ENCODE peak calls at places on chromosomes 11 and 22, in ten cellular contexts. H is fibroblast of mammary gland; Y is psoas muscle; K is HFFc6; S is stomach; B is CD8-positive, alpha-beta T cell; Z is kidney epithelial cell; F is testis; G is RWPE1; D is NB4. V is an unnamed sample.

GRCh38 chr11:60871378-60872061 is 4.2 kb downstream of the ZP1 start:
- DNase-seq in H (peak; percentile 65), Y (no peak), K (peak; percentile 32), S (peak; percentile 16), B (no peak), Z (no peak), F (no peak), G (no peak), D (peak; percentile 27), V (no peak)

GRCh38 chr11:62732830-62733229 is 4.5 kb downstream of the TTC9C start:
- DNase-seq in H (peak; percentile 72), Y (no peak), K (no peak), S (no peak), B (no peak), Z (no peak), F (no peak), G (no peak), D (peak; percentile 59), V (no peak)

GRCh38 chr11:68042219-68043028 is 3.6 kb downstream of the TCIRG1 start:
- DNase-seq in H (no peak), Y (no peak), K (no peak), S (no peak), B (no peak), Z (no peak), F (no peak), G (no peak), D (no peak), V (no peak)

GRCh38 chr11:1073261-1073724 is 1.4 kb upstream of the MUC2 start:
- DNase-seq in H (peak; percentile 32), Y (peak; percentile 38), K (no peak), S (peak; percentile 88), B (no peak), Z (no peak), F (peak; percentile 49), G (peak; percentile 57), D (peak; percentile 32), V (peak; percentile 10)

GRCh38 chr22:43126506-43127165 is 16.1 kb downstream of the BIK start:
- DNase-seq in H (peak; percentile 49), Y (no peak), K (peak; percentile 59), S (peak; percentile 57), B (no peak), Z (peak; percentile 82), F (no peak), G (peak; percentile 92), D (peak; percentile 56), V (no peak)

GRCh38 chr11:61969838-61970452 is 2.5 kb upstream of the FTH1 start:
- DNase-seq in H (peak; percentile 93), Y (no peak), K (peak; percentile 85), S (no peak), B (no peak), Z (no peak), F (no peak), G (peak; percentile 74), D (peak; percentile 91), V (no peak)

GRCh38 chr11:128776434-128777284 is 82.8 kb downstream of the FLI1 start:
- DNase-seq in H (peak; percentile 34), Y (no peak), K (no peak), S (peak; percentile 49), B (peak; percentile 47), Z (no peak), F (peak; percentile 77), G (no peak), D (peak; percentile 54), V (no peak)

GRCh38 chr11:83816572-83817187 is 530.5 kb upstream of the CCDC90B start:
- DNase-seq in H (peak; percentile 30), Y (no peak), K (peak; percentile 31), S (no peak), B (no peak), Z (no peak), F (no peak), G (peak; percentile 8), D (peak; percentile 39), V (no peak)

GRCh38 chr11:45879803-45880685 is 5.4 kb upstream of the MAPK8IP1 start:
- DNase-seq in H (peak; percentile 62), Y (no peak), K (peak; percentile 21), S (no peak), B (no peak), Z (no peak), F (no peak), G (peak; percentile 76), D (peak; percentile 50), V (no peak)

GRCh38 chr22:30400159-30400558 is 3.3 kb downstream of the SEC14L2 start:
- DNase-seq in H (no peak), Y (no peak), K (no peak), S (no peak), B (no peak), Z (no peak), F (no peak), G (peak; percentile 66), D (no peak), V (no peak)

GRCh38 chr11:70482529-70482917 is 84.2 kb downstream of the CTTN start:
- DNase-seq in H (no peak), Y (peak; percentile 58), K (no peak), S (no peak), B (no peak), Z (no peak), F (no peak), G (no peak), D (no peak), V (no peak)

GRCh38 chr11:11976476-11977187 is 31.8 kb downstream of the DKK3 start:
- DNase-seq in H (no peak), Y (no peak), K (no peak), S (peak; percentile 66), B (no peak), Z (no peak), F (no peak), G (no peak), D (no peak), V (no peak)

GRCh38 chr11:83120328-83120727 is 36.6 kb upstream of the PCF11 start:
- DNase-seq in H (no peak), Y (no peak), K (no peak), S (no peak), B (no peak), Z (peak; percentile 19), F (no peak), G (no peak), D (no peak), V (no peak)

GRCh38 chr22:48488611-48489456 is 1338.8 kb downstream of the BRD1 start:
- DNase-seq in H (no peak), Y (no peak), K (no peak), S (no peak), B (no peak), Z (no peak), F (no peak), G (no peak), D (no peak), V (no peak)

GRCh38 chr11:77966338-77966737 is 28.1 kb downstream of the INTS4 start:
- DNase-seq in H (no peak), Y (no peak), K (no peak), S (no peak), B (no peak), Z (no peak), F (no peak), G (no peak), D (no peak), V (no peak)

GRCh38 chr22:49081261-49081666 is 746.4 kb downstream of the BRD1 start:
- DNase-seq in H (no peak), Y (no peak), K (no peak), S (no peak), B (no peak), Z (no peak), F (no peak), G (no peak), D (no peak), V (no peak)

GRCh38 chr22:16695261-16695660 is 102.7 kb upstream of the CCT8L2 start:
- DNase-seq in H (no peak), Y (no peak), K (no peak), S (no peak), B (no peak), Z (no peak), F (no peak), G (no peak), D (no peak), V (no peak)

GRCh38 chr11:126186708-126187481 is 24.6 kb downstream of the RPUSD4 start:
- DNase-seq in H (no peak), Y (no peak), K (no peak), S (no peak), B (no peak), Z (no peak), F (no peak), G (no peak), D (no peak), V (no peak)
- TF ChIP-seq CTCF in H (peak; percentile 18), Y (no peak), K (peak; percentile 45), S (no peak), B (no peak), Z (peak; percentile 21), F (peak; percentile 15), G (no peak), D (peak; percentile 2), V (peak; percentile 19)

GRCh38 chr11:126989942-126990715 is 10.4 kb downstream of the KIRREL3 start:
- DNase-seq in H (peak; percentile 62), Y (peak; percentile 60), K (peak; percentile 64), S (peak; percentile 72), B (peak; percentile 35), Z (no peak), F (peak; percentile 85), G (peak; percentile 57), D (peak; percentile 62), V (no peak)
- TF ChIP-seq CTCF in H (peak; percentile 93), Y (peak; percentile 78), K (peak; percentile 95), S (peak; percentile 93), B (peak; percentile 64), Z (peak; percentile 99), F (peak; percentile 77), G (peak; percentile 91), D (peak; percentile 99), V (peak; percentile 99)

GRCh38 chr22:27723150-27723549 is 78.4 kb downstream of the MN1 start:
- DNase-seq in H (no peak), Y (no peak), K (no peak), S (no peak), B (no peak), Z (no peak), F (no peak), G (no peak), D (no peak), V (no peak)
- TF ChIP-seq CTCF in H (no peak), Y (no peak), K (peak; percentile 43), S (no peak), B (no peak), Z (no peak), F (no peak), G (no peak), D (no peak), V (peak; percentile 9)

DNA sequence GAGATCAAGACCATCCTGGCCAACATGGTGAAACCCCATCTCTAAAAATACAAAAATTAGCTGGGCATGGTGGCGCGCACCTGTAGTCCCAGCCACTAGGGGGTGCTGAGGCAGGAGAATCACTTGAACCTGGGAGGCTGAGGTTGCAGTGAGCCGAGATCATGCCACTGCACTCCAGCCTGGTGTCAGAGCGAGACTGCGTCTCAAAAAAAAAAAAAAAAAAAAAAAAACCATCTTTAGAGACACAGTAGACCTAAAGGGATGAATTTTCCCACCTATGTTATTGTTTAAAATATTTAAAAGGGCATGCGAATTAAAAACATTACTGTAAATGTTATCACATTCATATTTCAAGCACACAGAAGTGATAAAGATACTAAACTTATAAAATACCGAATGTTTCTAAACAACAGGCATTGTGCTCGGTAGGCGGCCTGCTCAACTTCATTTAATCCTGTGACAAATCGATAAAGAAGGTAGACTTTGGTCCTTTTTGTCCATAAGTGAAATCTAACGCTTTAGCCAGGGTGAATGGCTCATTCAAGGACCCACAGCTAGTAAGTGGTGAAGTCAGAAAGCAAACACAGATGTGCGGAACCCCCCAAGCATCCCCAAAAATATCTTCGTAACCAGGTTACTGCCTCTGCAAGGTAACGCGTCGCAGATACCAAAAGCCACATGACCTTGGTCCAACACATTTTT is 16.1 kb downstream of the NCAPD3 start:
- DNase-seq in H (peak; percentile 24), Y (peak; percentile 29), K (peak; percentile 6), S (peak; percentile 57), B (peak; percentile 69), Z (no peak), F (peak; percentile 67), G (no peak), D (peak; percentile 51), V (no peak)
- TF ChIP-seq CTCF in H (peak; percentile 46), Y (peak; percentile 52), K (peak; percentile 90), S (peak; percentile 73), B (peak; percentile 92), Z (peak; percentile 65), F (peak; percentile 58), G (peak; percentile 72), D (peak; percentile 41), V (peak; percentile 51)